ENCODE peak calls at places on chromosomes 4 and X, in eight cellular contexts. One of them, this sample, is unnamed.

GRCh38 chr4:157196050-157196449 is 24.5 kb upstream of the GRIA2 start:
- DNase-seq in IMR-90: no peak
- DNase-seq in osteoblast: no peak
- DNase-seq in psoas muscle: no peak
- DNase-seq in stomach: no peak
- DNase-seq in foreskin fibroblast: no peak
- DNase-seq in heart left ventricle: no peak
- DNase-seq in mucosa of descending colon: no peak
- DNase-seq in this sample: no peak

GRCh38 chr4:152323221-152323620 is 212.7 kb downstream of the FBXW7 start:
- DNase-seq in mucosa of descending colon: no peak
- DNase-seq in psoas muscle: no peak
- DNase-seq in osteoblast: no peak
- DNase-seq in stomach: no peak
- DNase-seq in heart left ventricle: no peak
- DNase-seq in foreskin fibroblast: no peak
- DNase-seq in IMR-90: no peak
- DNase-seq in this sample: no peak

GRCh38 chrX:53930513-53931380 is 113.5 kb downstream of the PHF8 start:
- DNase-seq in osteoblast: no peak
- DNase-seq in mucosa of descending colon: no peak
- DNase-seq in stomach: no peak
- DNase-seq in heart left ventricle: no peak
- DNase-seq in foreskin fibroblast: no peak
- DNase-seq in psoas muscle: no peak
- DNase-seq in IMR-90: peak
- DNase-seq in this sample: peak

GRCh38 chrX:3939967-3940610 is 226.6 kb upstream of the PRKX start:
- DNase-seq in psoas muscle: no peak
- DNase-seq in osteoblast: peak
- DNase-seq in IMR-90: peak
- DNase-seq in heart left ventricle: no peak
- DNase-seq in foreskin fibroblast: no peak
- DNase-seq in mucosa of descending colon: no peak
- DNase-seq in stomach: no peak
- DNase-seq in this sample: peak

GRCh38 chr4:20137176-20137575 is 114.5 kb upstream of the SLIT2 start:
- DNase-seq in foreskin fibroblast: peak
- DNase-seq in heart left ventricle: no peak
- DNase-seq in mucosa of descending colon: no peak
- DNase-seq in psoas muscle: no peak
- DNase-seq in stomach: no peak
- DNase-seq in IMR-90: peak
- DNase-seq in osteoblast: no peak
- DNase-seq in this sample: no peak

GRCh38 chr4:61580721-61581377 is 380.7 kb downstream of the ADGRL3 start:
- DNase-seq in mucosa of descending colon: no peak
- DNase-seq in IMR-90: peak
- DNase-seq in osteoblast: no peak
- DNase-seq in heart left ventricle: no peak
- DNase-seq in foreskin fibroblast: no peak
- DNase-seq in psoas muscle: no peak
- DNase-seq in stomach: no peak
- DNase-seq in this sample: peak

GRCh38 chrX:103607385-103608304 is at the start of gene TCEAL3:
- DNase-seq in mucosa of descending colon: peak
- DNase-seq in stomach: peak
- DNase-seq in osteoblast: peak
- DNase-seq in heart left ventricle: peak
- DNase-seq in foreskin fibroblast: peak
- DNase-seq in IMR-90: peak
- DNase-seq in psoas muscle: peak
- DNase-seq in this sample: no peak

GRCh38 chr4:74112399-74113090 is 13.6 kb upstream of the CXCL2 start:
- DNase-seq in foreskin fibroblast: peak
- DNase-seq in mucosa of descending colon: no peak
- DNase-seq in heart left ventricle: no peak
- DNase-seq in stomach: no peak
- DNase-seq in IMR-90: peak
- DNase-seq in osteoblast: no peak
- DNase-seq in psoas muscle: no peak
- DNase-seq in this sample: peak

GRCh38 chrX:108437354-108437753 is 868 bp downstream of the COL4A6 start:
- DNase-seq in mucosa of descending colon: no peak
- DNase-seq in heart left ventricle: no peak
- DNase-seq in IMR-90: no peak
- DNase-seq in stomach: no peak
- DNase-seq in psoas muscle: no peak
- DNase-seq in foreskin fibroblast: no peak
- DNase-seq in osteoblast: no peak
- DNase-seq in this sample: no peak

GRCh38 chr4:174215936-174216699 is 67.3 kb downstream of the FBXO8 start:
- DNase-seq in osteoblast: no peak
- DNase-seq in stomach: no peak
- DNase-seq in IMR-90: no peak
- DNase-seq in mucosa of descending colon: no peak
- DNase-seq in psoas muscle: no peak
- DNase-seq in foreskin fibroblast: no peak
- DNase-seq in heart left ventricle: no peak
- DNase-seq in this sample: no peak

GRCh38 chr4:77193511-77194236 is 36.7 kb downstream of the CCNG2 start:
- DNase-seq in stomach: peak
- DNase-seq in mucosa of descending colon: peak
- DNase-seq in foreskin fibroblast: no peak
- DNase-seq in heart left ventricle: peak
- DNase-seq in IMR-90: no peak
- DNase-seq in osteoblast: no peak
- DNase-seq in psoas muscle: peak
- DNase-seq in this sample: no peak

GRCh38 chr4:21768349-21769310 is 179.9 kb downstream of the KCNIP4 start:
- DNase-seq in psoas muscle: no peak
- DNase-seq in mucosa of descending colon: no peak
- DNase-seq in osteoblast: peak
- DNase-seq in heart left ventricle: no peak
- DNase-seq in stomach: no peak
- DNase-seq in foreskin fibroblast: peak
- DNase-seq in IMR-90: peak
- DNase-seq in this sample: peak

GRCh38 chr4:36255575-36255974 is 11.3 kb upstream of the ARAP2 start:
- DNase-seq in mucosa of descending colon: no peak
- DNase-seq in IMR-90: no peak
- DNase-seq in psoas muscle: no peak
- DNase-seq in osteoblast: no peak
- DNase-seq in stomach: no peak
- DNase-seq in heart left ventricle: no peak
- DNase-seq in foreskin fibroblast: no peak
- DNase-seq in this sample: no peak

GRCh38 chr4:86834901-86835300 is 14.3 kb downstream of the SLC10A6 start:
- DNase-seq in foreskin fibroblast: peak
- DNase-seq in psoas muscle: no peak
- DNase-seq in heart left ventricle: no peak
- DNase-seq in mucosa of descending colon: no peak
- DNase-seq in osteoblast: no peak
- DNase-seq in stomach: no peak
- DNase-seq in IMR-90: peak
- DNase-seq in this sample: peak

DNA sequence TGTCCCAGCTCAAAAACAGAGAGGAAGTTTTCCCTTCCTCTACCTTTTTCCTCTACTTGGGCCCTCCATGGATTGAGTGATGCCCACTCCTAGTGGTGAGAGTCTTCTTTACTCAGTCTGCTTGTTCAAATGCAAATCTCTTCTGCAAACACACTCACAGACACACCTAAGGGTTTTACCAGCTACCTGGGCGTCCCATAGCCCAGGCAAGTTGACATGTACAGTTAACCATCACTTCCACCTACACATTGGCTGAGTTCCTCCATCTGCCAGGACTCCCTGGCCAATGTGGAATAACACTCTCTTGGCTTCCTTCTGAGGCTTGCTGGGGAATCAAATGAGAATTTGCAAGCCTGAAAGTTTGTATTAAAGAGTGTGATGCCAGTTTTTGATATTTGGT is 45.7 kb upstream of the DHRSX start:
- DNase-seq in heart left ventricle: no peak
- DNase-seq in osteoblast: no peak
- DNase-seq in stomach: no peak
- DNase-seq in IMR-90: no peak
- DNase-seq in foreskin fibroblast: no peak
- DNase-seq in mucosa of descending colon: no peak
- DNase-seq in psoas muscle: no peak
- DNase-seq in this sample: no peak
- H3K4me3 ChIP-seq in heart left ventricle: no peak
- H3K4me3 ChIP-seq in osteoblast: no peak
- H3K4me3 ChIP-seq in stomach: no peak
- H3K4me3 ChIP-seq in IMR-90: no peak
- H3K4me3 ChIP-seq in foreskin fibroblast: no peak
- H3K4me3 ChIP-seq in mucosa of descending colon: no peak
- H3K4me3 ChIP-seq in psoas muscle: no peak
- H3K4me3 ChIP-seq in this sample: no peak

DNA sequence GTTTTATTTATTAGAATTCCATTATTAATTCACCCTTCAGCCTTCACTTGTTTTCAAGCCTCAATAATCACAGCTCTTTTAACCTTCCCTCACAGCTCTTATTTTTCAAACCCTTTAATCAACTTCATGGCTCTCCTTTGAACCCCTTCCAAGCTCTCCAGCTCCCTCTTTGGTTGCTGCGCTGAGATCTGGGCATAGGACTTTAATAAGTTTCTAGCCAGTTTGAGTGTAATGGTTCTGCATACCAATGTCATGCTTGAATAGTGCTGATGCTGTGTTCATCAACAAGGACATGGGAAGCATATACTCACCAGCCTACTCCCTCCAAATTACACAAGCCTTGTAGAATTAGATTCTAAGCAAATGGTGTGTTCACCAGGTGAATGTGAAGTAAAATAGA is 3.5 kb upstream of the RNF212 start:
- DNase-seq in stomach: no peak
- DNase-seq in psoas muscle: no peak
- DNase-seq in IMR-90: no peak
- DNase-seq in osteoblast: peak
- DNase-seq in foreskin fibroblast: no peak
- DNase-seq in mucosa of descending colon: no peak
- DNase-seq in heart left ventricle: no peak
- DNase-seq in this sample: no peak
- TF ChIP-seq CTCF in stomach: no peak
- TF ChIP-seq CTCF in psoas muscle: no peak
- TF ChIP-seq CTCF in IMR-90: no peak
- TF ChIP-seq CTCF in osteoblast: peak
- TF ChIP-seq CTCF in foreskin fibroblast: no peak
- TF ChIP-seq CTCF in mucosa of descending colon: no peak
- TF ChIP-seq CTCF in heart left ventricle: no peak
- TF ChIP-seq CTCF in this sample: no peak

DNA sequence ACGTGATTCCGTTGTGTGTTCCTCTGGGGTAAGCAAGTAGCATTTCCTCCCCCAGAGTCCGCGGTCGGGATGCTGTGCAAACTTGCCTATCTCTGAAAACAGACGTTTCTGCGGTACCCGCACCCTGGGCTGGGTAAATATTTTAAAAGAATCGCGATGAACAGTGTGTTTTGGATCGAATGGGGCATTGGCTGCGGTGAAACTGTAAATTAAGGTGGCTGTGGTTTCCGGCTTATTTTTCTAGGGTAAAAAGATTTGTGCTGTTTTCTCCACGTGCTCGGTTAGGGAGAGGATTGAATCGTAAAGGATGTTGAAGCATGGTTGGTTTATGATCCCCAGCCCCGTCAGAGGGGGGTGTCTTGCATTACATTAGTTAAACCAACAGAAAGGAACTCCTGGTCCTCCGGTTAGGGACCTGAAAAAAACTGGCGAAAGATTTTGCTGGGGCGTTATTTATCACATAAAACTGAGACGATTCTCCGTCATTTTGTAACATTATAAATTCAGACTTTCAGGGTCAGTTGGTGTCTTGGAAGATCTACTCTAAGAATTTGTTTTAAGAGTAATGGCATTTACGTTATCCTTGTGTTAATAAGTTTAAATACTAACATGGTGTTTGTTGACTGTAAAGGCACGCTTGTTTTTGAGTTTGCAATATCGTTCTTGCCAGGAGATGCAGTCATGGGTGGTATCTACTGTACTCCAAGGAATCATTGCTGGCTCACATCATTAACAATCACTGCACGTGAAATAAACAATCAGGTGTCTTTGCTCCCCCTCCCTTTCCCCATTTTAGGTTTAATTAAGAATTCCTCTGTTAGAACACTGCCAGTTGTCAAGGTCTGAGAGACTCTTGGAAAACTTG is 1.4 kb downstream of the HHIP start:
- DNase-seq in psoas muscle: no peak
- DNase-seq in osteoblast: peak
- DNase-seq in IMR-90: peak
- DNase-seq in mucosa of descending colon: no peak
- DNase-seq in heart left ventricle: no peak
- DNase-seq in stomach: no peak
- DNase-seq in foreskin fibroblast: no peak
- DNase-seq in this sample: no peak
- H3K4me3 ChIP-seq in psoas muscle: peak
- H3K4me3 ChIP-seq in osteoblast: peak
- H3K4me3 ChIP-seq in IMR-90: peak
- H3K4me3 ChIP-seq in mucosa of descending colon: no peak
- H3K4me3 ChIP-seq in heart left ventricle: peak
- H3K4me3 ChIP-seq in stomach: peak
- H3K4me3 ChIP-seq in foreskin fibroblast: peak
- H3K4me3 ChIP-seq in this sample: peak

GRCh38 chr4:154692311-154692818 is 51.4 kb upstream of the LRAT start:
- DNase-seq in mucosa of descending colon: no peak
- DNase-seq in IMR-90: no peak
- DNase-seq in psoas muscle: no peak
- DNase-seq in foreskin fibroblast: no peak
- DNase-seq in osteoblast: peak
- DNase-seq in stomach: no peak
- DNase-seq in heart left ventricle: no peak
- DNase-seq in this sample: no peak

GRCh38 chr4:154687840-154688239 is 56.0 kb upstream of the LRAT start:
- DNase-seq in osteoblast: no peak
- DNase-seq in stomach: no peak
- DNase-seq in psoas muscle: no peak
- DNase-seq in foreskin fibroblast: no peak
- DNase-seq in IMR-90: no peak
- DNase-seq in mucosa of descending colon: no peak
- DNase-seq in heart left ventricle: no peak
- DNase-seq in this sample: no peak

GRCh38 chr4:154691229-154691628 is 52.6 kb upstream of the LRAT start:
- DNase-seq in heart left ventricle: no peak
- DNase-seq in IMR-90: no peak
- DNase-seq in mucosa of descending colon: no peak
- DNase-seq in osteoblast: no peak
- DNase-seq in psoas muscle: no peak
- DNase-seq in foreskin fibroblast: no peak
- DNase-seq in stomach: no peak
- DNase-seq in this sample: no peak

GRCh38 chr4:154683956-154684681 is 59.7 kb upstream of the LRAT start:
- DNase-seq in heart left ventricle: no peak
- DNase-seq in mucosa of descending colon: no peak
- DNase-seq in IMR-90: no peak
- DNase-seq in foreskin fibroblast: no peak
- DNase-seq in stomach: no peak
- DNase-seq in osteoblast: no peak
- DNase-seq in psoas muscle: no peak
- DNase-seq in this sample: no peak

DNA sequence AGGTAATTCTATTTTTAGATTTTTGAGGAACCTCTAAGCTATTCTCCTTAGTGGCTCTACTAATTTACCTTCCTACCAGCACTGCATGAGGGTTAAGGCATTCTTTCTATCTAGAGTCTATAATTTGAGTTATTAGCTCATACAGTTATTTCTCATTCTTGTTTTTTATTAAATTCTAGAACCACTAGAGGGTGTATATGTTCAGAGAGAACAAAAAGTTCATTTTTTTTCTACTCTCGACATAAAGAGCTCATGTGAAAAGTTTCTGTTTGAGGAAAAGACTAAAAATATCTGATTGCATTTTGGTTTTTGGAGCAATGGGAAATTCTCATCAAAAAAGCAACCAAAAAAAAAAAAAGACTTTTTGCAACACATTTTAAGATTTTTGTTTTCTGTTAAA is 57.0 kb upstream of the LRAT start:
- DNase-seq in foreskin fibroblast: no peak
- DNase-seq in heart left ventricle: no peak
- DNase-seq in psoas muscle: no peak
- DNase-seq in osteoblast: peak
- DNase-seq in stomach: no peak
- DNase-seq in mucosa of descending colon: no peak
- DNase-seq in IMR-90: no peak
- DNase-seq in this sample: peak
- TF ChIP-seq CTCF in foreskin fibroblast: no peak
- TF ChIP-seq CTCF in heart left ventricle: no peak
- TF ChIP-seq CTCF in psoas muscle: no peak
- TF ChIP-seq CTCF in osteoblast: peak
- TF ChIP-seq CTCF in stomach: no peak
- TF ChIP-seq CTCF in mucosa of descending colon: no peak
- TF ChIP-seq CTCF in IMR-90: peak
- TF ChIP-seq CTCF in this sample: peak